ENCODE peak calls at places on chromosomes 2 and 18, in six cellular contexts. Z is immature natural killer cell, E is islet precursor cell, W is cardiac muscle cell, V is left colon, Y is right cardiac atrium. B is an unnamed sample.

GRCh38 chr2:157691131-157691530 is 62.5 kb upstream of the ACVR1C start:
- DNase-seq in W (no peak), Z (no peak), V (no peak), E (no peak), Y (no peak), B (no peak)

GRCh38 chr2:166230724-166231070 is 102.9 kb upstream of the SCN1A start:
- DNase-seq in Y (no peak), W (no peak), E (no peak), V (no peak), Z (no peak), B (no peak)

GRCh38 chr2:46645681-46646162 is 166.4 kb downstream of the TMEM247 start:
- DNase-seq in W (peak), Y (peak), Z (no peak), E (peak), V (no peak), B (no peak)

GRCh38 chr2:187545238-187545751 is 8.9 kb downstream of the TFPI start:
- DNase-seq in E (no peak), W (peak), Z (no peak), V (no peak), Y (no peak), B (no peak)

GRCh38 chr2:189163889-189164288 is 15.7 kb downstream of the COL5A2 start:
- DNase-seq in V (no peak), E (no peak), W (peak), Z (no peak), Y (no peak), B (no peak)

GRCh38 chr2:213177685-213178084 is 26.3 kb upstream of the IKZF2 start:
- DNase-seq in V (no peak), Y (no peak), Z (no peak), E (no peak), W (no peak), B (no peak)

GRCh38 chr2:127743477-127744026 is 42.3 kb downstream of the SFT2D3 start:
- DNase-seq in W (no peak), V (no peak), E (no peak), Z (no peak), Y (no peak), B (no peak)

GRCh38 chr2:61793389-61793836 is 60.4 kb downstream of the FAM161A start:
- DNase-seq in Z (peak), E (peak), Y (peak), W (peak), V (peak), B (peak)

GRCh38 chr2:240858871-240859270 is 9.8 kb upstream of the AGXT start:
- DNase-seq in Y (no peak), Z (no peak), W (no peak), E (no peak), V (no peak), B (no peak)

GRCh38 chr2:188665196-188665595 is 309.0 kb upstream of the COL3A1 start:
- DNase-seq in E (no peak), Z (no peak), Y (no peak), V (no peak), W (peak), B (no peak)

GRCh38 chr18:13179566-13180113 is 38.9 kb upstream of the LDLRAD4 start:
- DNase-seq in W (no peak), Y (no peak), V (peak), E (no peak), Z (no peak), B (no peak)

GRCh38 chr2:215882689-215883088 is 130.7 kb downstream of the MREG start:
- DNase-seq in V (no peak), W (no peak), Y (no peak), Z (no peak), E (no peak), B (no peak)

GRCh38 chr18:50273203-50274043 is 7.1 kb upstream of the CFAP53 start:
- DNase-seq in E (no peak), V (no peak), Y (no peak), W (no peak), Z (no peak), B (no peak)

GRCh38 chr2:68920481-68921170 is 32.1 kb downstream of the GKN2 start:
- DNase-seq in V (no peak), Y (no peak), Z (no peak), W (no peak), E (no peak), B (no peak)

GRCh38 chr2:106638043-106638442 is 150.9 kb downstream of the CD8B2 start:
- DNase-seq in W (peak), V (no peak), Y (no peak), E (no peak), Z (no peak), B (no peak)

GRCh38 chr2:14756981-14757657 is 124.6 kb downstream of the LRATD1 start:
- DNase-seq in Z (no peak), Y (no peak), E (peak), V (no peak), W (peak), B (no peak)

GRCh38 chr2:178064051-178064450 is 8.5 kb downstream of the PDE11A start:
- DNase-seq in Z (no peak), E (no peak), W (no peak), Y (no peak), V (no peak), B (no peak)

GRCh38 chr2:179443175-179443574 is 178.5 kb upstream of the SESTD1 start:
- DNase-seq in V (no peak), W (peak), Z (no peak), Y (peak), E (peak), B (no peak)

GRCh38 chr2:103402944-103403343 is 641.1 kb downstream of the TMEM182 start:
- DNase-seq in Y (no peak), W (peak), E (no peak), Z (no peak), V (no peak), B (no peak)

GRCh38 chr2:197075754-197076337 is 149.3 kb upstream of the PGAP1 start:
- DNase-seq in E (no peak), W (peak), Z (peak), V (no peak), Y (no peak), B (no peak)

GRCh38 chr2:172234716-172235661 is 132.3 kb upstream of the DLX2 start:
- DNase-seq in W (no peak), E (peak), V (peak), Z (peak), Y (no peak), B (no peak)

GRCh38 chr2:102664439-102665042 is 45.2 kb downstream of the SLC9A2 start:
- DNase-seq in W (peak), E (peak), Y (no peak), V (peak), Z (no peak), B (no peak)

GRCh38 chr18:37567994-37568359 is 2.4 kb upstream of the CELF4 start:
- DNase-seq in E (no peak), Z (no peak), Y (no peak), V (no peak), W (no peak), B (no peak)

GRCh38 chr2:203675086-203675485 is 31.4 kb upstream of the CD28 start:
- DNase-seq in E (no peak), Y (no peak), V (no peak), W (no peak), Z (no peak), B (no peak)

GRCh38 chr2:164780611-164781167 is 60.9 kb downstream of the COBLL1 start:
- DNase-seq in Z (no peak), E (no peak), V (no peak), W (no peak), Y (no peak), B (no peak)

GRCh38 chr2:175373001-175373727 is 191.7 kb upstream of the ATP5MC3 start:
- DNase-seq in E (no peak), Z (no peak), V (no peak), W (peak), Y (no peak), B (no peak)

GRCh38 chr2:46094689-46095088 is 202.5 kb upstream of the EPAS1 start:
- DNase-seq in W (no peak), V (no peak), Y (no peak), Z (no peak), E (no peak), B (no peak)

GRCh38 chr2:182006606-182007005 is 21.0 kb downstream of the PPP1R1C start:
- DNase-seq in W (no peak), Y (no peak), V (no peak), E (no peak), Z (no peak), B (no peak)

GRCh38 chr18:13147146-13147545 is 71.4 kb upstream of the LDLRAD4 start:
- DNase-seq in W (no peak), Y (no peak), Z (no peak), V (no peak), E (no peak), B (no peak)

GRCh38 chr2:160294339-160294803 is 94.3 kb upstream of the ITGB6 start:
- DNase-seq in Z (no peak), W (peak), V (peak), E (no peak), Y (peak), B (peak)

B was measured in psoas muscle.